ENCODE peak calls at places on chromosomes 13 and 19, in four cellular contexts. One of them, this sample, is unnamed.

GRCh38 chr13:58804832-58805231 is 1173.3 kb downstream of the PCDH17 start:
- DNase-seq in brain microvascular endothelial cell: no peak
- DNase-seq in nephron progenitor cell: no peak
- DNase-seq in CD4-positive, alpha-beta memory T cell: no peak
- DNase-seq in this sample: no peak

GRCh38 chr13:114081761-114082681 is 50.4 kb downstream of the RASA3 start:
- DNase-seq in CD4-positive, alpha-beta memory T cell: peak
- DNase-seq in brain microvascular endothelial cell: no peak
- DNase-seq in nephron progenitor cell: no peak
- DNase-seq in this sample: no peak

GRCh38 chr13:73334459-73334858 is 275.7 kb downstream of the KLF5 start:
- DNase-seq in nephron progenitor cell: no peak
- DNase-seq in CD4-positive, alpha-beta memory T cell: no peak
- DNase-seq in brain microvascular endothelial cell: no peak
- DNase-seq in this sample: no peak

GRCh38 chr19:45182758-45183157 is 4.2 kb downstream of the BLOC1S3 start:
- DNase-seq in nephron progenitor cell: no peak
- DNase-seq in CD4-positive, alpha-beta memory T cell: no peak
- DNase-seq in brain microvascular endothelial cell: no peak
- DNase-seq in this sample: no peak

GRCh38 chr19:52048604-52049493 is at the start of gene ZNF432:
- DNase-seq in nephron progenitor cell: peak
- DNase-seq in CD4-positive, alpha-beta memory T cell: peak
- DNase-seq in brain microvascular endothelial cell: peak
- DNase-seq in this sample: peak

GRCh38 chr19:57675881-57676280 is 5.9 kb upstream of the ZNF551 start:
- DNase-seq in nephron progenitor cell: no peak
- DNase-seq in brain microvascular endothelial cell: no peak
- DNase-seq in CD4-positive, alpha-beta memory T cell: no peak
- DNase-seq in this sample: no peak

GRCh38 chr13:36998624-36999041 is 507 bp downstream of the ALG5 start:
- DNase-seq in nephron progenitor cell: peak
- DNase-seq in brain microvascular endothelial cell: no peak
- DNase-seq in CD4-positive, alpha-beta memory T cell: peak
- DNase-seq in this sample: no peak

GRCh38 chr19:10655457-10656312 is 1.5 kb downstream of the ILF3 start:
- DNase-seq in CD4-positive, alpha-beta memory T cell: no peak
- DNase-seq in brain microvascular endothelial cell: peak
- DNase-seq in nephron progenitor cell: peak
- DNase-seq in this sample: no peak

GRCh38 chr13:24161010-24161775 is 673 bp downstream of the SPATA13 start:
- DNase-seq in brain microvascular endothelial cell: no peak
- DNase-seq in CD4-positive, alpha-beta memory T cell: peak
- DNase-seq in nephron progenitor cell: peak
- DNase-seq in this sample: peak

GRCh38 chr19:54209748-54210494 is 9.3 kb downstream of the RPS9 start:
- DNase-seq in CD4-positive, alpha-beta memory T cell: peak
- DNase-seq in brain microvascular endothelial cell: peak
- DNase-seq in nephron progenitor cell: no peak
- DNase-seq in this sample: peak

GRCh38 chr13:54750521-54750920 is 1721.9 kb downstream of the OLFM4 start:
- DNase-seq in CD4-positive, alpha-beta memory T cell: no peak
- DNase-seq in nephron progenitor cell: no peak
- DNase-seq in brain microvascular endothelial cell: no peak
- DNase-seq in this sample: no peak

GRCh38 chr13:84567848-84568247 is 685.6 kb upstream of the SLITRK1 start:
- DNase-seq in brain microvascular endothelial cell: no peak
- DNase-seq in CD4-positive, alpha-beta memory T cell: no peak
- DNase-seq in nephron progenitor cell: no peak
- DNase-seq in this sample: no peak

GRCh38 chr13:71578048-71578447 is 289.0 kb downstream of the DACH1 start:
- DNase-seq in brain microvascular endothelial cell: no peak
- DNase-seq in CD4-positive, alpha-beta memory T cell: no peak
- DNase-seq in nephron progenitor cell: no peak
- DNase-seq in this sample: no peak

GRCh38 chr19:48530044-48530720 is 18.5 kb upstream of the LMTK3 start:
- DNase-seq in CD4-positive, alpha-beta memory T cell: no peak
- DNase-seq in brain microvascular endothelial cell: no peak
- DNase-seq in nephron progenitor cell: no peak
- DNase-seq in this sample: no peak

GRCh38 chr19:3599776-3600183 is 6.9 kb downstream of the TBXA2R start:
- DNase-seq in brain microvascular endothelial cell: no peak
- DNase-seq in nephron progenitor cell: no peak
- DNase-seq in CD4-positive, alpha-beta memory T cell: no peak
- DNase-seq in this sample: no peak